ENCODE peak calls at places on chromosomes 7 and 10, in six cellular contexts. One of them, this sample, is unnamed.

GRCh38 chr7:27145884-27146401 is 1.6 kb downstream of the HOXA6 start:
- DNase-seq in Daoy: no peak
- DNase-seq in stimulated activated CD4-positive, alpha-beta T cell treated with anti-CD3 and anti-CD28 coated beads, Interleukin-15, amount 100 ng/mL, for 24 hours: no peak
- DNase-seq in HFFc6: no peak
- DNase-seq in CD8-positive, alpha-beta T cell: no peak
- DNase-seq in progenitor cell of endocrine pancreas: no peak
- DNase-seq in this sample: no peak

GRCh38 chr10:51397244-51397643 is 302.2 kb downstream of the CSTF2T start:
- DNase-seq in HFFc6: no peak
- DNase-seq in stimulated activated CD4-positive, alpha-beta T cell treated with anti-CD3 and anti-CD28 coated beads, Interleukin-15, amount 100 ng/mL, for 24 hours: no peak
- DNase-seq in CD8-positive, alpha-beta T cell: no peak
- DNase-seq in progenitor cell of endocrine pancreas: no peak
- DNase-seq in Daoy: no peak
- DNase-seq in this sample: no peak

GRCh38 chr7:81692146-81692905 is 77.5 kb downstream of the HGF start:
- DNase-seq in CD8-positive, alpha-beta T cell: no peak
- DNase-seq in HFFc6: peak; percentile 18
- DNase-seq in progenitor cell of endocrine pancreas: no peak
- DNase-seq in stimulated activated CD4-positive, alpha-beta T cell treated with anti-CD3 and anti-CD28 coated beads, Interleukin-15, amount 100 ng/mL, for 24 hours: no peak
- DNase-seq in Daoy: peak; percentile 55
- DNase-seq in this sample: peak; percentile 49

GRCh38 chr7:92634125-92634710 is 44.0 kb upstream of the FAM133B start:
- DNase-seq in HFFc6: no peak
- DNase-seq in progenitor cell of endocrine pancreas: no peak
- DNase-seq in CD8-positive, alpha-beta T cell: no peak
- DNase-seq in stimulated activated CD4-positive, alpha-beta T cell treated with anti-CD3 and anti-CD28 coated beads, Interleukin-15, amount 100 ng/mL, for 24 hours: no peak
- DNase-seq in Daoy: no peak
- DNase-seq in this sample: peak; percentile 19

GRCh38 chr7:6291531-6291930 is 19.1 kb upstream of the CYTH3 start:
- DNase-seq in progenitor cell of endocrine pancreas: no peak
- DNase-seq in stimulated activated CD4-positive, alpha-beta T cell treated with anti-CD3 and anti-CD28 coated beads, Interleukin-15, amount 100 ng/mL, for 24 hours: no peak
- DNase-seq in Daoy: no peak
- DNase-seq in CD8-positive, alpha-beta T cell: no peak
- DNase-seq in HFFc6: no peak
- DNase-seq in this sample: no peak

GRCh38 chr10:89373916-89374711 is 3.7 kb upstream of the IFIT1B start:
- DNase-seq in HFFc6: peak; percentile 94
- DNase-seq in progenitor cell of endocrine pancreas: no peak
- DNase-seq in Daoy: peak; percentile 63
- DNase-seq in CD8-positive, alpha-beta T cell: no peak
- DNase-seq in stimulated activated CD4-positive, alpha-beta T cell treated with anti-CD3 and anti-CD28 coated beads, Interleukin-15, amount 100 ng/mL, for 24 hours: no peak
- DNase-seq in this sample: peak; percentile 96

GRCh38 chr7:40680657-40681056 is 545.9 kb downstream of the SUGCT start:
- DNase-seq in stimulated activated CD4-positive, alpha-beta T cell treated with anti-CD3 and anti-CD28 coated beads, Interleukin-15, amount 100 ng/mL, for 24 hours: no peak
- DNase-seq in CD8-positive, alpha-beta T cell: no peak
- DNase-seq in progenitor cell of endocrine pancreas: no peak
- DNase-seq in Daoy: peak; percentile 58
- DNase-seq in HFFc6: no peak
- DNase-seq in this sample: peak; percentile 27

GRCh38 chr10:103802637-103803353 is 52.6 kb downstream of the SH3PXD2A start:
- DNase-seq in progenitor cell of endocrine pancreas: no peak
- DNase-seq in stimulated activated CD4-positive, alpha-beta T cell treated with anti-CD3 and anti-CD28 coated beads, Interleukin-15, amount 100 ng/mL, for 24 hours: no peak
- DNase-seq in CD8-positive, alpha-beta T cell: no peak
- DNase-seq in Daoy: no peak
- DNase-seq in HFFc6: no peak
- DNase-seq in this sample: no peak

This sample was measured in EH.